ENCODE peak calls at places on chromosomes 4 and X, in eight cellular contexts. P is WERI-Rb-1; J is GM23338; R is uterus; F is Peyer's patch; Y is adrenal gland; Z is CD8-positive, alpha-beta T cell; U is HepG2. S is an unnamed sample.

GRCh38 chrX:22135994-22136684 is 104.0 kb downstream of the PHEX start:
- DNase-seq in R (peak; percentile 31), J (peak; percentile 60), U (peak; percentile 11), F (peak; percentile 52), Z (peak; percentile 11), Y (peak; percentile 57), P (no peak), S (no peak)

GRCh38 chr4:107648178-107648991 is 71.6 kb downstream of the PAPSS1 start:
- DNase-seq in P (no peak), U (no peak), Z (no peak), J (peak; percentile 11), F (no peak), R (no peak), Y (no peak), S (no peak)

GRCh38 chrX:106933538-106933961 is 13.3 kb downstream of the CLDN2 start:
- DNase-seq in Y (peak; percentile 55), F (peak; percentile 54), P (no peak), Z (no peak), J (no peak), R (no peak), U (peak; percentile 89), S (peak; percentile 65)

GRCh38 chr4:924107-925096 is 7.7 kb downstream of the GAK start:
- DNase-seq in J (no peak), U (no peak), P (peak; percentile 54), Y (no peak), Z (no peak), R (no peak), F (peak; percentile 70), S (peak; percentile 51)

GRCh38 chrX:136476501-136476900 is 11.2 kb upstream of the BRS3 start:
- DNase-seq in U (no peak), R (no peak), P (no peak), Z (no peak), Y (no peak), F (no peak), J (no peak), S (no peak)

GRCh38 chrX:11787564-11787963 is 29.5 kb downstream of the MSL3 start:
- DNase-seq in Y (peak; percentile 66), R (peak; percentile 67), P (peak; percentile 31), U (peak; percentile 43), J (peak; percentile 89), Z (peak; percentile 66), F (peak; percentile 80), S (peak; percentile 69)

GRCh38 chrX:9635368-9635767 is 130.3 kb downstream of the GPR143 start:
- DNase-seq in J (no peak), F (no peak), R (no peak), P (no peak), Z (no peak), U (no peak), Y (no peak), S (no peak)

GRCh38 chr4:179666226-179666625 is 2224.0 kb upstream of the AGA start:
- DNase-seq in Z (no peak), U (no peak), Y (no peak), P (no peak), R (no peak), F (no peak), J (peak; percentile 17), S (no peak)

GRCh38 chr4:83189631-83190136 is 75.2 kb upstream of the PLAC8 start:
- DNase-seq in P (no peak), J (peak; percentile 31), U (peak; percentile 92), Z (no peak), R (no peak), Y (no peak), F (no peak), S (no peak)
- H3K27ac ChIP-seq in P (no peak overlapping the region), J (no peak overlapping the region), U (peak overlapping the region; percentile 75), Z (no peak overlapping the region), R (no peak overlapping the region), Y (no peak overlapping the region), F (no peak overlapping the region), S (no peak overlapping the region)

GRCh38 chrX:15464704-15465103 is 28.4 kb downstream of the PIR start:
- DNase-seq in P (no peak), U (no peak), Z (no peak), R (no peak), Y (no peak), J (no peak), F (no peak), S (no peak)
- H3K4me3 ChIP-seq in P (no peak overlapping the region), U (no peak overlapping the region), Z (no peak overlapping the region), R (no peak overlapping the region), Y (no peak overlapping the region), J (no peak overlapping the region), F (no peak overlapping the region), S (no peak overlapping the region)

GRCh38 chrX:5752831-5753230 is 475.8 kb downstream of the NLGN4X start:
- DNase-seq in U (no peak), P (no peak), F (no peak), Y (no peak), R (no peak), J (no peak), Z (no peak), S (no peak)
- H3K27ac ChIP-seq in U (no peak overlapping the region), P (no peak overlapping the region), F (no peak overlapping the region), Y (no peak overlapping the region), R (no peak overlapping the region), J (no peak overlapping the region), Z (no peak overlapping the region), S (no peak overlapping the region)

GRCh38 chrX:72274526-72274925 is 2.5 kb downstream of the RPS4X start:
- DNase-seq in U (no peak), Z (no peak), P (no peak), J (no peak), R (no peak), F (no peak), Y (no peak), S (no peak)
- H3K4me3 ChIP-seq in U (no peak overlapping the region), Z (no peak overlapping the region), P (no peak overlapping the region), J (peak overlapping the region; percentile 78), R (no peak overlapping the region), F (no peak overlapping the region), Y (no peak overlapping the region), S (no peak overlapping the region)

GRCh38 chr4:81214518-81215218 is 354 bp downstream of the PRKG2 start:
- DNase-seq in Z (no peak), Y (no peak), P (peak; percentile 41), J (peak; percentile 78), R (no peak), U (no peak), F (no peak), S (peak; percentile 70)
- H3K27ac ChIP-seq in Z (no peak overlapping the region), Y (no peak overlapping the region), P (no peak overlapping the region), J (no peak overlapping the region), R (no peak overlapping the region), U (no peak overlapping the region), F (peak overlapping the region; percentile 94), S (peak overlapping the region; percentile 36)